ENCODE peak calls at places on chromosome 21, in six cellular contexts. S is aorta; W is T-helper 2 cell; Y is posterior cingulate gyrus; H is HCEC 1CT; Q is activated effector memory CD4-positive, alpha-beta T cell treated with anti-CD3 and anti-CD28 coated beads, Interleukin-2, amount 50 U/mL, for 16 hours. B is an unnamed sample.

GRCh38 chr21:33771976-33772375 is 129.7 kb downstream of the ITSN1 start:
- DNase-seq in Y (no peak), W (no peak), H (no peak), Q (no peak), S (no peak), B (no peak)

GRCh38 chr21:28821276-28822063 is 171.2 kb downstream of the LTN1 start:
- DNase-seq in Y (no peak), S (no peak), H (no peak), Q (no peak), W (no peak), B (no peak)

GRCh38 chr21:25368531-25368930 is 238.8 kb downstream of the MRPL39 start:
- DNase-seq in W (no peak), S (no peak), Q (no peak), H (no peak), Y (no peak), B (no peak)

GRCh38 chr21:37032877-37033471 is 26.5 kb downstream of the RIPPLY3 start:
- DNase-seq in H (peak; percentile 72), W (no peak), S (no peak), Y (no peak), Q (no peak), B (peak; percentile 3)

GRCh38 chr21:35198004-35198403 is 148.9 kb upstream of the RUNX1 start:
- DNase-seq in H (peak; percentile 86), Q (no peak), W (no peak), Y (no peak), S (no peak), B (no peak)

GRCh38 chr21:42062543-42063022 is 8.5 kb upstream of the UMODL1 start:
- DNase-seq in H (no peak), S (peak; percentile 65), Q (peak; percentile 94), Y (no peak), W (peak; percentile 90), B (no peak)

GRCh38 chr21:46079357-46080170 is 18.3 kb upstream of the COL6A2 start:
- DNase-seq in Y (no peak), S (peak; percentile 73), W (no peak), Q (peak; percentile 44), H (peak; percentile 77), B (no peak)

GRCh38 chr21:45228171-45228641 is 59.5 kb downstream of the POFUT2 start:
- DNase-seq in Q (peak; percentile 87), H (peak; percentile 92), S (peak; percentile 77), Y (peak; percentile 39), W (no peak), B (no peak)

GRCh38 chr21:39348355-39349210 is at the start of gene HMGN1:
- DNase-seq in Q (peak; percentile 97), S (peak; percentile 92), Y (peak; percentile 78), W (peak; percentile 88), H (peak; percentile 83), B (peak; percentile 85)

GRCh38 chr21:18244721-18245486 is at the start of gene CHODL:
- DNase-seq in Y (no peak), W (no peak), S (peak; percentile 42), Q (no peak), H (no peak), B (no peak)

GRCh38 chr21:44299085-44299457 is 782 bp upstream of the PFKL start:
- DNase-seq in H (no peak), S (no peak), Y (no peak), W (no peak), Q (no peak), B (no peak)

GRCh38 chr21:38702196-38702595 is 103.5 kb upstream of the ETS2 start:
- DNase-seq in W (no peak), H (no peak), Y (no peak), Q (no peak), S (no peak), B (no peak)

GRCh38 chr21:43858806-43859648 is 6.0 kb upstream of the AGPAT3 start:
- DNase-seq in Q (no peak), H (no peak), W (no peak), S (no peak), Y (no peak), B (no peak)

GRCh38 chr21:39385299-39386145 is 36.6 kb upstream of the HMGN1 start:
- DNase-seq in Y (peak; percentile 77), S (peak; percentile 90), W (peak; percentile 49), H (no peak), Q (peak; percentile 84), B (peak; percentile 49)

GRCh38 chr21:38293765-38294164 is 37.0 kb downstream of the KCNJ15 start:
- DNase-seq in S (no peak), Q (no peak), Y (no peak), W (no peak), H (no peak), B (no peak)

GRCh38 chr21:42401164-42401563 is 2.5 kb upstream of the UBASH3A start:
- DNase-seq in H (no peak), Q (peak; percentile 19), Y (no peak), W (no peak), S (no peak), B (no peak)

GRCh38 chr21:45580576-45581321 is 38.5 kb upstream of the SLC19A1 start:
- DNase-seq in Y (no peak), S (no peak), W (no peak), Q (peak; percentile 60), H (no peak), B (no peak)

B was measured in hypothalamus.